ENCODE peak calls at places on chromosome X, in six cellular contexts. One of them, this sample, is unnamed.

GRCh38 chrX:14013074-14013473 is 16.6 kb downstream of the GEMIN8 start:
- DNase-seq in astrocyte: no peak
- DNase-seq in naive thymus-derived CD4-positive, alpha-beta T cell: no peak
- DNase-seq in fibroblast of villous mesenchyme: peak; percentile 49
- DNase-seq in stimulated activated CD4-positive, alpha-beta T cell treated with anti-CD3 and anti-CD28 coated beads, Interleukin-4, amount 100 ng/mL, for 1 hour: no peak
- DNase-seq in fibroblast of the conjunctiva: peak; percentile 56
- DNase-seq in this sample: peak; percentile 5

GRCh38 chrX:107743995-107744394 is 31.6 kb downstream of the TSC22D3 start:
- DNase-seq in astrocyte: no peak
- DNase-seq in naive thymus-derived CD4-positive, alpha-beta T cell: no peak
- DNase-seq in fibroblast of villous mesenchyme: no peak
- DNase-seq in stimulated activated CD4-positive, alpha-beta T cell treated with anti-CD3 and anti-CD28 coated beads, Interleukin-4, amount 100 ng/mL, for 1 hour: no peak
- DNase-seq in fibroblast of the conjunctiva: no peak
- DNase-seq in this sample: no peak

GRCh38 chrX:127782904-127783303 is 269.3 kb downstream of the ACTRT1 start:
- DNase-seq in astrocyte: no peak
- DNase-seq in naive thymus-derived CD4-positive, alpha-beta T cell: no peak
- DNase-seq in fibroblast of villous mesenchyme: no peak
- DNase-seq in stimulated activated CD4-positive, alpha-beta T cell treated with anti-CD3 and anti-CD28 coated beads, Interleukin-4, amount 100 ng/mL, for 1 hour: no peak
- DNase-seq in fibroblast of the conjunctiva: no peak
- DNase-seq in this sample: no peak

GRCh38 chrX:70969635-70970481 is 39.0 kb upstream of the SLC7A3 start:
- DNase-seq in astrocyte: no peak
- DNase-seq in naive thymus-derived CD4-positive, alpha-beta T cell: no peak
- DNase-seq in fibroblast of villous mesenchyme: no peak
- DNase-seq in stimulated activated CD4-positive, alpha-beta T cell treated with anti-CD3 and anti-CD28 coated beads, Interleukin-4, amount 100 ng/mL, for 1 hour: no peak
- DNase-seq in fibroblast of the conjunctiva: no peak
- DNase-seq in this sample: no peak

GRCh38 chrX:133435544-133436124 is 20.3 kb upstream of the GPC4 start:
- DNase-seq in astrocyte: no peak
- DNase-seq in naive thymus-derived CD4-positive, alpha-beta T cell: no peak
- DNase-seq in fibroblast of villous mesenchyme: no peak
- DNase-seq in stimulated activated CD4-positive, alpha-beta T cell treated with anti-CD3 and anti-CD28 coated beads, Interleukin-4, amount 100 ng/mL, for 1 hour: no peak
- DNase-seq in fibroblast of the conjunctiva: no peak
- DNase-seq in this sample: no peak

GRCh38 chrX:46860536-46860935 is 23.7 kb downstream of the RP2 start:
- DNase-seq in astrocyte: no peak
- DNase-seq in naive thymus-derived CD4-positive, alpha-beta T cell: no peak
- DNase-seq in fibroblast of villous mesenchyme: no peak
- DNase-seq in stimulated activated CD4-positive, alpha-beta T cell treated with anti-CD3 and anti-CD28 coated beads, Interleukin-4, amount 100 ng/mL, for 1 hour: no peak
- DNase-seq in fibroblast of the conjunctiva: no peak
- DNase-seq in this sample: no peak

GRCh38 chrX:3713937-3714434 is 537 bp upstream of the PRKX start:
- DNase-seq in astrocyte: no peak
- DNase-seq in naive thymus-derived CD4-positive, alpha-beta T cell: no peak
- DNase-seq in fibroblast of villous mesenchyme: no peak
- DNase-seq in stimulated activated CD4-positive, alpha-beta T cell treated with anti-CD3 and anti-CD28 coated beads, Interleukin-4, amount 100 ng/mL, for 1 hour: no peak
- DNase-seq in fibroblast of the conjunctiva: no peak
- DNase-seq in this sample: no peak

GRCh38 chrX:15129412-15129811 is 140.5 kb downstream of the ASB9 start:
- DNase-seq in astrocyte: no peak
- DNase-seq in naive thymus-derived CD4-positive, alpha-beta T cell: no peak
- DNase-seq in fibroblast of villous mesenchyme: no peak
- DNase-seq in stimulated activated CD4-positive, alpha-beta T cell treated with anti-CD3 and anti-CD28 coated beads, Interleukin-4, amount 100 ng/mL, for 1 hour: no peak
- DNase-seq in fibroblast of the conjunctiva: no peak
- DNase-seq in this sample: no peak

GRCh38 chrX:24494544-24495113 is 29.5 kb downstream of the PDK3 start:
- DNase-seq in astrocyte: peak; percentile 82
- DNase-seq in naive thymus-derived CD4-positive, alpha-beta T cell: peak; percentile 13
- DNase-seq in fibroblast of villous mesenchyme: peak; percentile 88
- DNase-seq in stimulated activated CD4-positive, alpha-beta T cell treated with anti-CD3 and anti-CD28 coated beads, Interleukin-4, amount 100 ng/mL, for 1 hour: no peak
- DNase-seq in fibroblast of the conjunctiva: peak; percentile 13
- DNase-seq in this sample: peak; percentile 82

GRCh38 chrX:132520792-132521191 is 32.0 kb upstream of the MBNL3 start:
- DNase-seq in astrocyte: no peak
- DNase-seq in naive thymus-derived CD4-positive, alpha-beta T cell: no peak
- DNase-seq in fibroblast of villous mesenchyme: no peak
- DNase-seq in stimulated activated CD4-positive, alpha-beta T cell treated with anti-CD3 and anti-CD28 coated beads, Interleukin-4, amount 100 ng/mL, for 1 hour: no peak
- DNase-seq in fibroblast of the conjunctiva: no peak
- DNase-seq in this sample: no peak

GRCh38 chrX:149650162-149650561 is 18.6 kb upstream of the TMEM185A start:
- DNase-seq in astrocyte: no peak
- DNase-seq in naive thymus-derived CD4-positive, alpha-beta T cell: no peak
- DNase-seq in fibroblast of villous mesenchyme: no peak
- DNase-seq in stimulated activated CD4-positive, alpha-beta T cell treated with anti-CD3 and anti-CD28 coated beads, Interleukin-4, amount 100 ng/mL, for 1 hour: no peak
- DNase-seq in fibroblast of the conjunctiva: no peak
- DNase-seq in this sample: no peak

GRCh38 chrX:136999021-136999420 is 34.8 kb downstream of the GPR101 start:
- DNase-seq in astrocyte: no peak
- DNase-seq in naive thymus-derived CD4-positive, alpha-beta T cell: no peak
- DNase-seq in fibroblast of villous mesenchyme: no peak
- DNase-seq in stimulated activated CD4-positive, alpha-beta T cell treated with anti-CD3 and anti-CD28 coated beads, Interleukin-4, amount 100 ng/mL, for 1 hour: no peak
- DNase-seq in fibroblast of the conjunctiva: no peak
- DNase-seq in this sample: no peak

GRCh38 chrX:69152398-69152797 is 12.9 kb downstream of the PJA1 start:
- DNase-seq in astrocyte: no peak
- DNase-seq in naive thymus-derived CD4-positive, alpha-beta T cell: no peak
- DNase-seq in fibroblast of villous mesenchyme: peak; percentile 20
- DNase-seq in stimulated activated CD4-positive, alpha-beta T cell treated with anti-CD3 and anti-CD28 coated beads, Interleukin-4, amount 100 ng/mL, for 1 hour: no peak
- DNase-seq in fibroblast of the conjunctiva: no peak
- DNase-seq in this sample: peak; percentile 12

GRCh38 chrX:73913580-73913979 is 350.6 kb downstream of the CHIC1 start:
- DNase-seq in astrocyte: peak; percentile 34
- DNase-seq in naive thymus-derived CD4-positive, alpha-beta T cell: no peak
- DNase-seq in fibroblast of villous mesenchyme: peak; percentile 42
- DNase-seq in stimulated activated CD4-positive, alpha-beta T cell treated with anti-CD3 and anti-CD28 coated beads, Interleukin-4, amount 100 ng/mL, for 1 hour: no peak
- DNase-seq in fibroblast of the conjunctiva: no peak
- DNase-seq in this sample: peak; percentile 58

GRCh38 chrX:130251671-130252070 is 17.0 kb downstream of the ZNF280C start:
- DNase-seq in astrocyte: no peak
- DNase-seq in naive thymus-derived CD4-positive, alpha-beta T cell: no peak
- DNase-seq in fibroblast of villous mesenchyme: no peak
- DNase-seq in stimulated activated CD4-positive, alpha-beta T cell treated with anti-CD3 and anti-CD28 coated beads, Interleukin-4, amount 100 ng/mL, for 1 hour: no peak
- DNase-seq in fibroblast of the conjunctiva: no peak
- DNase-seq in this sample: no peak

GRCh38 chrX:104310084-104310483 is 55.4 kb upstream of the ESX1 start:
- DNase-seq in astrocyte: peak; percentile 14
- DNase-seq in naive thymus-derived CD4-positive, alpha-beta T cell: no peak
- DNase-seq in fibroblast of villous mesenchyme: peak; percentile 41
- DNase-seq in stimulated activated CD4-positive, alpha-beta T cell treated with anti-CD3 and anti-CD28 coated beads, Interleukin-4, amount 100 ng/mL, for 1 hour: no peak
- DNase-seq in fibroblast of the conjunctiva: peak; percentile 31
- DNase-seq in this sample: peak; percentile 36

GRCh38 chrX:109614951-109615350 is 10.0 kb downstream of the KCNE5 start:
- DNase-seq in astrocyte: no peak
- DNase-seq in naive thymus-derived CD4-positive, alpha-beta T cell: no peak
- DNase-seq in fibroblast of villous mesenchyme: no peak
- DNase-seq in stimulated activated CD4-positive, alpha-beta T cell treated with anti-CD3 and anti-CD28 coated beads, Interleukin-4, amount 100 ng/mL, for 1 hour: no peak
- DNase-seq in fibroblast of the conjunctiva: no peak
- DNase-seq in this sample: no peak

GRCh38 chrX:68929332-68930150 is 100.7 kb downstream of the EFNB1 start:
- DNase-seq in astrocyte: peak; percentile 79
- DNase-seq in naive thymus-derived CD4-positive, alpha-beta T cell: no peak
- DNase-seq in fibroblast of villous mesenchyme: peak; percentile 47
- DNase-seq in stimulated activated CD4-positive, alpha-beta T cell treated with anti-CD3 and anti-CD28 coated beads, Interleukin-4, amount 100 ng/mL, for 1 hour: no peak
- DNase-seq in fibroblast of the conjunctiva: peak; percentile 44
- DNase-seq in this sample: peak; percentile 82

GRCh38 chrX:85503258-85504158 is 124.0 kb upstream of the POF1B start:
- DNase-seq in astrocyte: no peak
- DNase-seq in naive thymus-derived CD4-positive, alpha-beta T cell: no peak
- DNase-seq in fibroblast of villous mesenchyme: no peak
- DNase-seq in stimulated activated CD4-positive, alpha-beta T cell treated with anti-CD3 and anti-CD28 coated beads, Interleukin-4, amount 100 ng/mL, for 1 hour: no peak
- DNase-seq in fibroblast of the conjunctiva: no peak
- DNase-seq in this sample: no peak

GRCh38 chrX:83501540-83501939 is 6.5 kb upstream of the POU3F4 start:
- DNase-seq in astrocyte: no peak
- DNase-seq in naive thymus-derived CD4-positive, alpha-beta T cell: no peak
- DNase-seq in fibroblast of villous mesenchyme: no peak
- DNase-seq in stimulated activated CD4-positive, alpha-beta T cell treated with anti-CD3 and anti-CD28 coated beads, Interleukin-4, amount 100 ng/mL, for 1 hour: no peak
- DNase-seq in fibroblast of the conjunctiva: no peak
- DNase-seq in this sample: no peak

GRCh38 chrX:49177873-49178480 is 6.3 kb downstream of the PLP2 start:
- DNase-seq in astrocyte: no peak
- DNase-seq in naive thymus-derived CD4-positive, alpha-beta T cell: no peak
- DNase-seq in fibroblast of villous mesenchyme: no peak
- DNase-seq in stimulated activated CD4-positive, alpha-beta T cell treated with anti-CD3 and anti-CD28 coated beads, Interleukin-4, amount 100 ng/mL, for 1 hour: no peak
- DNase-seq in fibroblast of the conjunctiva: no peak
- DNase-seq in this sample: no peak

GRCh38 chrX:104098919-104099318 is 13.4 kb upstream of the ZCCHC18 start:
- DNase-seq in astrocyte: no peak
- DNase-seq in naive thymus-derived CD4-positive, alpha-beta T cell: no peak
- DNase-seq in fibroblast of villous mesenchyme: no peak
- DNase-seq in stimulated activated CD4-positive, alpha-beta T cell treated with anti-CD3 and anti-CD28 coated beads, Interleukin-4, amount 100 ng/mL, for 1 hour: no peak
- DNase-seq in fibroblast of the conjunctiva: no peak
- DNase-seq in this sample: no peak

GRCh38 chrX:101619336-101619735 is 1.5 kb upstream of the ARMCX6 start:
- DNase-seq in astrocyte: peak; percentile 39
- DNase-seq in naive thymus-derived CD4-positive, alpha-beta T cell: no peak
- DNase-seq in fibroblast of villous mesenchyme: peak; percentile 50
- DNase-seq in stimulated activated CD4-positive, alpha-beta T cell treated with anti-CD3 and anti-CD28 coated beads, Interleukin-4, amount 100 ng/mL, for 1 hour: no peak
- DNase-seq in fibroblast of the conjunctiva: no peak
- DNase-seq in this sample: peak; percentile 9

GRCh38 chrX:152861116-152861515 is 30.3 kb downstream of the NSDHL start:
- DNase-seq in astrocyte: peak; percentile 54
- DNase-seq in naive thymus-derived CD4-positive, alpha-beta T cell: no peak
- DNase-seq in fibroblast of villous mesenchyme: peak; percentile 93
- DNase-seq in stimulated activated CD4-positive, alpha-beta T cell treated with anti-CD3 and anti-CD28 coated beads, Interleukin-4, amount 100 ng/mL, for 1 hour: no peak
- DNase-seq in fibroblast of the conjunctiva: peak; percentile 12
- DNase-seq in this sample: peak; percentile 29

This sample was measured in iris pigment epithelial cell.